ENCODE peak calls at places on chromosomes 6 and 20, in six cellular contexts. One of them, this sample, is unnamed.
A peak's percentile ranks its signal among the peaks of the same experiment; 100 is the strongest.

GRCh38 chr6:79031821-79032590 is 46.0 kb downstream of the PHIP start:
- DNase-seq in EL: peak; percentile 70
- DNase-seq in NT2/D1: no peak
- DNase-seq in astrocyte of the spinal cord: peak; percentile 76
- DNase-seq in GM13977: no peak
- DNase-seq in choroid plexus epithelial cell: peak; percentile 77
- DNase-seq in this sample: no peak

GRCh38 chr6:92922216-92922806 is 497.0 kb downstream of the EPHA7 start:
- DNase-seq in astrocyte of the spinal cord: no peak
- DNase-seq in choroid plexus epithelial cell: no peak
- DNase-seq in NT2/D1: no peak
- DNase-seq in EL: no peak
- DNase-seq in GM13977: no peak
- DNase-seq in this sample: no peak

GRCh38 chr20:63215101-63216040 is 560 bp downstream of the YTHDF1 start:
- DNase-seq in EL: peak; percentile 66
- DNase-seq in choroid plexus epithelial cell: peak; percentile 72
- DNase-seq in astrocyte of the spinal cord: peak; percentile 46
- DNase-seq in NT2/D1: no peak
- DNase-seq in GM13977: peak; percentile 73
- DNase-seq in this sample: peak; percentile 59

GRCh38 chr20:59437601-59438031 is 137.2 kb downstream of the EDN3 start:
- DNase-seq in NT2/D1: no peak
- DNase-seq in choroid plexus epithelial cell: no peak
- DNase-seq in GM13977: no peak
- DNase-seq in astrocyte of the spinal cord: no peak
- DNase-seq in EL: no peak
- DNase-seq in this sample: no peak

GRCh38 chr6:36649086-36649485 is 29.4 kb upstream of the CDKN1A start:
- DNase-seq in astrocyte of the spinal cord: no peak
- DNase-seq in NT2/D1: no peak
- DNase-seq in EL: no peak
- DNase-seq in choroid plexus epithelial cell: no peak
- DNase-seq in GM13977: no peak
- DNase-seq in this sample: no peak

GRCh38 chr6:18022398-18023231 is 35.2 kb upstream of the KIF13A start:
- DNase-seq in choroid plexus epithelial cell: peak; percentile 66
- DNase-seq in astrocyte of the spinal cord: peak; percentile 58
- DNase-seq in GM13977: no peak
- DNase-seq in EL: peak; percentile 83
- DNase-seq in NT2/D1: peak; percentile 80
- DNase-seq in this sample: no peak

GRCh38 chr20:31803552-31804291 is 15.4 kb upstream of the MYLK2 start:
- DNase-seq in GM13977: no peak
- DNase-seq in EL: no peak
- DNase-seq in choroid plexus epithelial cell: no peak
- DNase-seq in astrocyte of the spinal cord: no peak
- DNase-seq in NT2/D1: no peak
- DNase-seq in this sample: no peak

GRCh38 chr6:40721252-40721936 is 134.2 kb upstream of the LRFN2 start:
- DNase-seq in NT2/D1: no peak
- DNase-seq in EL: no peak
- DNase-seq in GM13977: no peak
- DNase-seq in choroid plexus epithelial cell: no peak
- DNase-seq in astrocyte of the spinal cord: no peak
- DNase-seq in this sample: no peak

GRCh38 chr6:142845143-142845571 is 99.8 kb downstream of the HIVEP2 start:
- DNase-seq in EL: peak; percentile 15
- DNase-seq in NT2/D1: no peak
- DNase-seq in astrocyte of the spinal cord: peak; percentile 55
- DNase-seq in choroid plexus epithelial cell: no peak
- DNase-seq in GM13977: no peak
- DNase-seq in this sample: no peak

GRCh38 chr6:46491201-46491788 is at the start of gene RCAN2:
- DNase-seq in EL: peak; percentile 61
- DNase-seq in GM13977: peak; percentile 58
- DNase-seq in NT2/D1: peak; percentile 48
- DNase-seq in choroid plexus epithelial cell: peak; percentile 40
- DNase-seq in astrocyte of the spinal cord: peak; percentile 26
- DNase-seq in this sample: peak; percentile 20

GRCh38 chr20:25394276-25394675 is 3.6 kb upstream of the ABHD12 start:
- DNase-seq in GM13977: no peak
- DNase-seq in choroid plexus epithelial cell: no peak
- DNase-seq in NT2/D1: no peak
- DNase-seq in EL: no peak
- DNase-seq in astrocyte of the spinal cord: no peak
- DNase-seq in this sample: no peak

This sample was measured in NCI-H460.